ENCODE peak calls at places on chromosomes 11 and 22, in nine cellular contexts. One of them, this sample, is unnamed.
A peak's percentile ranks its signal among the peaks of the same experiment; 100 is the strongest.

GRCh38 chr11:78030429-78031325 is 7.6 kb upstream of the KCTD14 start:
- DNase-seq in BE2C: peak; percentile 95
- DNase-seq in HL-60: no peak
- DNase-seq in AG10803: peak; percentile 41
- DNase-seq in Calu3: peak; percentile 83
- DNase-seq in mesothelial cell of epicardium: peak; percentile 67
- DNase-seq in CD8-positive, alpha-beta T cell: no peak
- DNase-seq in IMR-90: peak; percentile 50
- DNase-seq in right atrium auricular region: no peak
- DNase-seq in this sample: no peak

GRCh38 chr22:48888466-48889208 is 939.0 kb downstream of the BRD1 start:
- DNase-seq in right atrium auricular region: no peak
- DNase-seq in BE2C: no peak
- DNase-seq in Calu3: no peak
- DNase-seq in CD8-positive, alpha-beta T cell: no peak
- DNase-seq in IMR-90: no peak
- DNase-seq in mesothelial cell of epicardium: no peak
- DNase-seq in AG10803: no peak
- DNase-seq in HL-60: no peak
- DNase-seq in this sample: no peak

GRCh38 chr22:20857838-20858614 is 585 bp downstream of the PI4KA start:
- DNase-seq in Calu3: peak; percentile 86
- DNase-seq in CD8-positive, alpha-beta T cell: peak; percentile 81
- DNase-seq in IMR-90: peak; percentile 85
- DNase-seq in BE2C: peak; percentile 95
- DNase-seq in HL-60: peak; percentile 85
- DNase-seq in AG10803: peak; percentile 76
- DNase-seq in mesothelial cell of epicardium: peak; percentile 81
- DNase-seq in right atrium auricular region: peak; percentile 86
- DNase-seq in this sample: peak; percentile 86

GRCh38 chr11:131640320-131640719 is 269.9 kb downstream of the NTM start:
- DNase-seq in mesothelial cell of epicardium: no peak
- DNase-seq in right atrium auricular region: peak; percentile 5
- DNase-seq in HL-60: no peak
- DNase-seq in CD8-positive, alpha-beta T cell: no peak
- DNase-seq in BE2C: no peak
- DNase-seq in AG10803: no peak
- DNase-seq in Calu3: no peak
- DNase-seq in IMR-90: no peak
- DNase-seq in this sample: no peak

GRCh38 chr11:135069884-135070283 is 657.8 kb upstream of the B3GAT1 start:
- DNase-seq in right atrium auricular region: no peak
- DNase-seq in HL-60: no peak
- DNase-seq in AG10803: no peak
- DNase-seq in BE2C: no peak
- DNase-seq in mesothelial cell of epicardium: no peak
- DNase-seq in Calu3: no peak
- DNase-seq in IMR-90: peak; percentile 15
- DNase-seq in CD8-positive, alpha-beta T cell: no peak
- DNase-seq in this sample: no peak

GRCh38 chr22:23438216-23438615 is 141.9 kb downstream of the IGLL1 start:
- DNase-seq in HL-60: no peak
- DNase-seq in CD8-positive, alpha-beta T cell: no peak
- DNase-seq in mesothelial cell of epicardium: no peak
- DNase-seq in IMR-90: no peak
- DNase-seq in BE2C: no peak
- DNase-seq in right atrium auricular region: peak; percentile 54
- DNase-seq in Calu3: no peak
- DNase-seq in AG10803: no peak
- DNase-seq in this sample: no peak

GRCh38 chr11:504053-504993 is 2.7 kb downstream of the RNH1 start:
- DNase-seq in mesothelial cell of epicardium: no peak
- DNase-seq in AG10803: peak; percentile 61
- DNase-seq in IMR-90: no peak
- DNase-seq in HL-60: peak; percentile 82
- DNase-seq in right atrium auricular region: peak; percentile 79
- DNase-seq in CD8-positive, alpha-beta T cell: peak; percentile 8
- DNase-seq in BE2C: no peak
- DNase-seq in Calu3: no peak
- DNase-seq in this sample: no peak

GRCh38 chr11:43119275-43119970 is 192.4 kb upstream of the API5 start:
- DNase-seq in CD8-positive, alpha-beta T cell: no peak
- DNase-seq in HL-60: no peak
- DNase-seq in BE2C: no peak
- DNase-seq in Calu3: no peak
- DNase-seq in mesothelial cell of epicardium: no peak
- DNase-seq in right atrium auricular region: no peak
- DNase-seq in IMR-90: no peak
- DNase-seq in AG10803: no peak
- DNase-seq in this sample: no peak

GRCh38 chr11:64839335-64839734 is 5.1 kb downstream of the CDC42BPG start:
- DNase-seq in CD8-positive, alpha-beta T cell: no peak
- DNase-seq in mesothelial cell of epicardium: no peak
- DNase-seq in BE2C: no peak
- DNase-seq in IMR-90: no peak
- DNase-seq in Calu3: no peak
- DNase-seq in HL-60: no peak
- DNase-seq in AG10803: no peak
- DNase-seq in right atrium auricular region: no peak
- DNase-seq in this sample: no peak

GRCh38 chr22:23832226-23833016 is 6.4 kb downstream of the DERL3 start:
- DNase-seq in CD8-positive, alpha-beta T cell: no peak
- DNase-seq in BE2C: no peak
- DNase-seq in right atrium auricular region: no peak
- DNase-seq in HL-60: no peak
- DNase-seq in Calu3: no peak
- DNase-seq in IMR-90: no peak
- DNase-seq in AG10803: no peak
- DNase-seq in mesothelial cell of epicardium: no peak
- DNase-seq in this sample: no peak

GRCh38 chr11:91078221-91078620 is 855.4 kb upstream of the CHORDC1 start:
- DNase-seq in CD8-positive, alpha-beta T cell: no peak
- DNase-seq in AG10803: no peak
- DNase-seq in BE2C: no peak
- DNase-seq in IMR-90: no peak
- DNase-seq in right atrium auricular region: no peak
- DNase-seq in Calu3: no peak
- DNase-seq in mesothelial cell of epicardium: no peak
- DNase-seq in HL-60: no peak
- DNase-seq in this sample: no peak

GRCh38 chr11:126307706-126308105 is 3.8 kb downstream of the DCPS start:
- DNase-seq in BE2C: peak; percentile 60
- DNase-seq in right atrium auricular region: no peak
- DNase-seq in AG10803: peak; percentile 48
- DNase-seq in Calu3: peak; percentile 15
- DNase-seq in HL-60: no peak
- DNase-seq in mesothelial cell of epicardium: no peak
- DNase-seq in CD8-positive, alpha-beta T cell: no peak
- DNase-seq in IMR-90: peak; percentile 58
- DNase-seq in this sample: no peak

GRCh38 chr11:116037851-116038250 is 533.6 kb upstream of the CADM1 start:
- DNase-seq in IMR-90: no peak
- DNase-seq in Calu3: no peak
- DNase-seq in AG10803: no peak
- DNase-seq in right atrium auricular region: no peak
- DNase-seq in BE2C: peak; percentile 33
- DNase-seq in HL-60: no peak
- DNase-seq in mesothelial cell of epicardium: no peak
- DNase-seq in CD8-positive, alpha-beta T cell: no peak
- DNase-seq in this sample: peak; percentile 0

GRCh38 chr22:44266811-44267760 is 45.7 kb downstream of the SHISAL1 start:
- DNase-seq in BE2C: no peak
- DNase-seq in HL-60: no peak
- DNase-seq in IMR-90: no peak
- DNase-seq in AG10803: no peak
- DNase-seq in mesothelial cell of epicardium: no peak
- DNase-seq in Calu3: no peak
- DNase-seq in right atrium auricular region: no peak
- DNase-seq in CD8-positive, alpha-beta T cell: no peak
- DNase-seq in this sample: no peak

GRCh38 chr11:67616431-67617242 is 9.9 kb downstream of the NDUFV1 start:
- DNase-seq in BE2C: no peak
- DNase-seq in HL-60: no peak
- DNase-seq in CD8-positive, alpha-beta T cell: no peak
- DNase-seq in right atrium auricular region: no peak
- DNase-seq in AG10803: no peak
- DNase-seq in Calu3: no peak
- DNase-seq in IMR-90: no peak
- DNase-seq in mesothelial cell of epicardium: no peak
- DNase-seq in this sample: no peak

GRCh38 chr11:109192864-109193263 is 229.1 kb upstream of the C11orf87 start:
- DNase-seq in AG10803: no peak
- DNase-seq in mesothelial cell of epicardium: no peak
- DNase-seq in BE2C: no peak
- DNase-seq in IMR-90: no peak
- DNase-seq in Calu3: no peak
- DNase-seq in right atrium auricular region: no peak
- DNase-seq in HL-60: no peak
- DNase-seq in CD8-positive, alpha-beta T cell: no peak
- DNase-seq in this sample: no peak

GRCh38 chr11:13105237-13105844 is 96.2 kb downstream of the RASSF10 start:
- DNase-seq in BE2C: peak; percentile 28
- DNase-seq in AG10803: no peak
- DNase-seq in right atrium auricular region: no peak
- DNase-seq in CD8-positive, alpha-beta T cell: no peak
- DNase-seq in Calu3: peak; percentile 48
- DNase-seq in IMR-90: no peak
- DNase-seq in HL-60: no peak
- DNase-seq in mesothelial cell of epicardium: no peak
- DNase-seq in this sample: no peak

GRCh38 chr11:130476922-130477491 is 28.6 kb downstream of the ADAMTS15 start:
- DNase-seq in BE2C: no peak
- DNase-seq in mesothelial cell of epicardium: no peak
- DNase-seq in AG10803: no peak
- DNase-seq in HL-60: no peak
- DNase-seq in CD8-positive, alpha-beta T cell: no peak
- DNase-seq in Calu3: no peak
- DNase-seq in IMR-90: no peak
- DNase-seq in right atrium auricular region: peak; percentile 57
- DNase-seq in this sample: no peak

GRCh38 chr11:70796601-70797000 is 398.3 kb downstream of the CTTN start:
- DNase-seq in HL-60: no peak
- DNase-seq in AG10803: no peak
- DNase-seq in BE2C: no peak
- DNase-seq in mesothelial cell of epicardium: no peak
- DNase-seq in IMR-90: no peak
- DNase-seq in CD8-positive, alpha-beta T cell: no peak
- DNase-seq in Calu3: no peak
- DNase-seq in right atrium auricular region: no peak
- DNase-seq in this sample: no peak

GRCh38 chr22:50530280-50530856 is 556 bp upstream of the TYMP start:
- DNase-seq in AG10803: peak; percentile 83
- DNase-seq in mesothelial cell of epicardium: peak; percentile 21
- DNase-seq in right atrium auricular region: peak; percentile 90
- DNase-seq in HL-60: peak; percentile 87
- DNase-seq in IMR-90: peak; percentile 44
- DNase-seq in CD8-positive, alpha-beta T cell: no peak
- DNase-seq in Calu3: no peak
- DNase-seq in BE2C: no peak
- DNase-seq in this sample: peak; percentile 74

GRCh38 chr11:20162824-20163777 is 2.8 kb upstream of the DBX1 start:
- DNase-seq in IMR-90: peak; percentile 18
- DNase-seq in AG10803: peak; percentile 24
- DNase-seq in Calu3: peak; percentile 17
- DNase-seq in right atrium auricular region: no peak
- DNase-seq in BE2C: peak; percentile 35
- DNase-seq in mesothelial cell of epicardium: no peak
- DNase-seq in CD8-positive, alpha-beta T cell: no peak
- DNase-seq in HL-60: no peak
- DNase-seq in this sample: peak; percentile 20

GRCh38 chr22:37126882-37127281 is 17.4 kb upstream of the TMPRSS6 start:
- DNase-seq in mesothelial cell of epicardium: no peak
- DNase-seq in AG10803: no peak
- DNase-seq in IMR-90: no peak
- DNase-seq in HL-60: no peak
- DNase-seq in CD8-positive, alpha-beta T cell: no peak
- DNase-seq in right atrium auricular region: no peak
- DNase-seq in Calu3: no peak
- DNase-seq in BE2C: peak; percentile 33
- DNase-seq in this sample: no peak
- TF ChIP-seq CTCF in mesothelial cell of epicardium: no peak
- TF ChIP-seq CTCF in AG10803: peak; percentile 14
- TF ChIP-seq CTCF in IMR-90: peak; percentile 16
- TF ChIP-seq CTCF in HL-60: peak; percentile 13
- TF ChIP-seq CTCF in CD8-positive, alpha-beta T cell: peak; percentile 31
- TF ChIP-seq CTCF in right atrium auricular region: no peak
- TF ChIP-seq CTCF in Calu3: peak; percentile 39
- TF ChIP-seq CTCF in BE2C: peak; percentile 63
- TF ChIP-seq CTCF in this sample: peak; percentile 35

DNA sequence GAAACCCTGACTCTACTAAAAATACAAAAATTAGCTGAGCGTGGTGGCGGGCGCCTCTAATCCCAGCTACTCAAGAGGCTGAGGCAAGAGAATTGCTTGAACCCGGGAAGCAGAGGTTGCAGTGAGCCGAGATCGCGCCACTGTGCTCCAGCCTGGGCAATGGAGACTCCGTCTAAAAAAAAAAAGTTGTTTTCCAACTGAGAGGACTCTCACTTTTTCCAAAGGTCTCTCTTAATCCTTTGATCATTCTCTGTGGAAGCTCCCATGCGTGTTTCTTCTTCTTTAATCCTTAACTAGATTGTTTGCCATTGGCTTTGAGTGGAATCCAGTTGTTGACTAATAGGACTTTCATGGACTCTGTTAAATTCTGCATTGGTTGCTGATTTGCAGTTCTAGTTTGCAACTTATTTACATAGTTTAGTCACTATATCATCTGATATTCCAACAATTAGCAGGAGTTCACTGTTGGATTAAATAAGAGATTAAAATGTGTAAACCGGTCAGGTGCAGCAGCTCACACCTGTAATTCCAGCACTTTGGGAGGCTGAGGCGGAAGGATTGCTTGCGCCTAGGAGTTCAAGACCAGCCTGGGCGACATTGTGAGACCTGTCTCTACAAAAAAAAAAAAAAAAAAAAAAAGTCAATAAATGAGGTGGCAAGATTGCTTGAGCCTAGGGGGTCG is 79.7 kb downstream of the C22orf31 start:
- DNase-seq in IMR-90: no peak
- DNase-seq in CD8-positive, alpha-beta T cell: no peak
- DNase-seq in right atrium auricular region: no peak
- DNase-seq in HL-60: no peak
- DNase-seq in Calu3: no peak
- DNase-seq in AG10803: no peak
- DNase-seq in mesothelial cell of epicardium: no peak
- DNase-seq in BE2C: no peak
- DNase-seq in this sample: no peak
- TF ChIP-seq CTCF in IMR-90: no peak
- TF ChIP-seq CTCF in CD8-positive, alpha-beta T cell: no peak
- TF ChIP-seq CTCF in right atrium auricular region: no peak
- TF ChIP-seq CTCF in HL-60: no peak
- TF ChIP-seq CTCF in Calu3: no peak
- TF ChIP-seq CTCF in AG10803: no peak
- TF ChIP-seq CTCF in mesothelial cell of epicardium: no peak
- TF ChIP-seq CTCF in BE2C: no peak
- TF ChIP-seq CTCF in this sample: no peak

GRCh38 chr11:12102588-12103410 is 7.6 kb upstream of the MICAL2 start:
- DNase-seq in CD8-positive, alpha-beta T cell: no peak
- DNase-seq in mesothelial cell of epicardium: no peak
- DNase-seq in Calu3: no peak
- DNase-seq in IMR-90: no peak
- DNase-seq in BE2C: no peak
- DNase-seq in HL-60: no peak
- DNase-seq in AG10803: no peak
- DNase-seq in right atrium auricular region: no peak
- DNase-seq in this sample: no peak
- TF ChIP-seq CTCF in CD8-positive, alpha-beta T cell: no peak
- TF ChIP-seq CTCF in mesothelial cell of epicardium: no peak
- TF ChIP-seq CTCF in Calu3: no peak
- TF ChIP-seq CTCF in IMR-90: peak; percentile 21
- TF ChIP-seq CTCF in BE2C: no peak
- TF ChIP-seq CTCF in HL-60: no peak
- TF ChIP-seq CTCF in AG10803: peak; percentile 33
- TF ChIP-seq CTCF in right atrium auricular region: no peak
- TF ChIP-seq CTCF in this sample: no peak

GRCh38 chr22:19430890-19431541 is 517 bp downstream of the HIRA start:
- DNase-seq in BE2C: peak; percentile 30
- DNase-seq in mesothelial cell of epicardium: no peak
- DNase-seq in AG10803: peak; percentile 25
- DNase-seq in CD8-positive, alpha-beta T cell: peak; percentile 32
- DNase-seq in Calu3: peak; percentile 49
- DNase-seq in HL-60: peak; percentile 51
- DNase-seq in right atrium auricular region: no peak
- DNase-seq in IMR-90: peak; percentile 19
- DNase-seq in this sample: peak; percentile 27
- TF ChIP-seq CTCF in BE2C: peak; percentile 34
- TF ChIP-seq CTCF in mesothelial cell of epicardium: no peak
- TF ChIP-seq CTCF in AG10803: peak; percentile 29
- TF ChIP-seq CTCF in CD8-positive, alpha-beta T cell: no peak
- TF ChIP-seq CTCF in Calu3: no peak
- TF ChIP-seq CTCF in HL-60: no peak
- TF ChIP-seq CTCF in right atrium auricular region: peak; percentile 18
- TF ChIP-seq CTCF in IMR-90: no peak
- TF ChIP-seq CTCF in this sample: no peak

This sample was measured in GM10248.